ENCODE peak calls at places on chromosome 1, in five cellular contexts. B, L, M, T and S are unnamed samples.

GRCh38 chr1:43354471-43354870 is 4.3 kb upstream of the CDC20 start:
- DNase-seq in T (no peak), L (no peak), B (no peak), M (no peak), S (no peak)

GRCh38 chr1:228108055-228108690 is 926 bp downstream of the MRPL55 start:
- DNase-seq in L (no peak), T (no peak), B (no peak), M (no peak), S (no peak)

GRCh38 chr1:145961425-145962156 is 2.8 kb downstream of the ANKRD34A start:
- DNase-seq in M (peak; percentile 69), L (peak; percentile 55), T (peak; percentile 49), B (no peak), S (no peak)

GRCh38 chr1:19010995-19011696 is 54.7 kb upstream of the IFFO2 start:
- DNase-seq in L (peak; percentile 88), T (peak; percentile 89), B (peak; percentile 83), M (peak; percentile 89), S (peak; percentile 94)

GRCh38 chr1:3022976-3023375 is 1.7 kb downstream of the ACTRT2 start:
- DNase-seq in B (peak; percentile 37), L (no peak), M (no peak), T (peak; percentile 2), S (no peak)

GRCh38 chr1:167638064-167638463 is 8.0 kb downstream of the RCSD1 start:
- DNase-seq in L (no peak), T (no peak), M (no peak), B (no peak), S (no peak)

GRCh38 chr1:19752083-19752696 is 47.5 kb downstream of the TMCO4 start:
- DNase-seq in L (no peak), T (no peak), M (no peak), B (no peak), S (peak; percentile 86)

GRCh38 chr1:39213511-39214002 is 9.1 kb downstream of the MACF1 start:
- DNase-seq in B (no peak), T (no peak), L (no peak), M (no peak), S (no peak)

GRCh38 chr1:201463071-201463552 is 5.9 kb downstream of the PHLDA3 start:
- DNase-seq in B (no peak), M (no peak), L (no peak), T (peak; percentile 23), S (no peak)

GRCh38 chr1:178552856-178553255 is 39.9 kb downstream of the TEX35 start:
- DNase-seq in T (no peak), L (no peak), B (no peak), M (no peak), S (no peak)

GRCh38 chr1:87084247-87084836 is 169.9 kb downstream of the HS2ST1 start:
- DNase-seq in B (no peak), M (no peak), T (no peak), L (peak; percentile 46), S (peak; percentile 39)

GRCh38 chr1:27856561-27857343 is 15.6 kb upstream of the THEMIS2 start:
- DNase-seq in L (no peak), B (no peak), T (no peak), M (no peak), S (no peak)

GRCh38 chr1:31436596-31437432 is 23.8 kb downstream of the SERINC2 start:
- DNase-seq in M (no peak), T (no peak), L (no peak), B (no peak), S (no peak)

GRCh38 chr1:185719021-185719420 is 15.2 kb upstream of the HMCN1 start:
- DNase-seq in M (no peak), B (no peak), T (peak; percentile 17), L (no peak), S (peak; percentile 20)

GRCh38 chr1:40312238-40313205 is 4.6 kb downstream of the COL9A2 start:
- DNase-seq in M (no peak), T (no peak), B (no peak), L (peak; percentile 76), S (peak; percentile 53)

DNA sequence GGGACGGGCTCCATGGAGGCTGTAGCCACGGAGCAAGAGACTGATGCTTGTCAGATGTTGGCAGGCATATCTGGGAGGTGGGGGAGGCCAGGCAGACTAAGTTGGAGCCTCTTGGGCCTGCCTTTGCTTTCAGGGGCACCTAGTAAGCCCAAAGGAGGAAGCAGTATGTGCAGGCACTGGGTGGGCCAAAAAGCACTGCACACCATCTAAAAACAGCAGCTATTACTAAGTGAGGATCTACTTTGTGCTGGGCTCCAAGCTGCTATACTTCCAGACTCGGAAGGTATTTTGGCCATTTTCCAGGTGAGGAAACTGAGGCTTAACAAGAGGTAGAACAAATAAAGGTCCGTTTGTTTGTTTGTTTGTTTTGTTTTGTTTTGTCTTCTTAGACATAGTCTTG is 67.0 kb downstream of the EPHB2 start:
- DNase-seq in B (no peak), L (no peak), T (no peak), M (no peak), S (no peak)
- H3K4me1 ChIP-seq in B (peaks cover 12% of the 10 kb centered on the region), L (no peaks in the 10 kb centered on the region), T (no peaks in the 10 kb centered on the region), M (no peaks in the 10 kb centered on the region), S (peaks cover 3% of the 10 kb centered on the region)

GRCh38 chr1:99328171-99328570 is 63.9 kb downstream of the PLPPR4 start:
- DNase-seq in B (no peak), M (no peak), T (no peak), L (no peak), S (no peak)
- H3K4me3 ChIP-seq in B (no peak overlapping the region), M (no peak overlapping the region), T (no peak overlapping the region), L (no peak overlapping the region), S (no peak overlapping the region)

GRCh38 chr1:230414102-230414501 is 12.0 kb downstream of the PGBD5 start:
- DNase-seq in M (no peak), T (no peak), B (no peak), L (no peak), S (no peak)
- H3K27me3 ChIP-seq in M (no peaks in the 10 kb centered on the region), T (no peaks in the 10 kb centered on the region), B (no peaks in the 10 kb centered on the region), L (no peaks in the 10 kb centered on the region), S (no peaks in the 10 kb centered on the region)

GRCh38 chr1:110321846-110322245 is 17.3 kb upstream of the RBM15 start:
- DNase-seq in B (no peak), T (no peak), M (no peak), L (no peak), S (no peak)
- H3K4me1 ChIP-seq in B (no peaks in the 10 kb centered on the region), T (no peaks in the 10 kb centered on the region), M (no peaks in the 10 kb centered on the region), L (no peaks in the 10 kb centered on the region), S (no peaks in the 10 kb centered on the region)

GRCh38 chr1:235343726-235344125 is 15.4 kb downstream of the GGPS1 start:
- DNase-seq in B (no peak), L (no peak), T (no peak), M (no peak), S (no peak)

GRCh38 chr1:235342471-235342870 is 14.1 kb downstream of the GGPS1 start:
- DNase-seq in L (no peak), T (no peak), M (no peak), B (no peak), S (no peak)

GRCh38 chr1:235336903-235337302 is 8.5 kb downstream of the GGPS1 start:
- DNase-seq in T (no peak), B (no peak), L (peak; percentile 88), M (no peak), S (peak; percentile 85)

GRCh38 chr1:235342039-235342438 is 13.7 kb downstream of the GGPS1 start:
- DNase-seq in M (no peak), T (no peak), L (no peak), B (no peak), S (no peak)

DNA sequence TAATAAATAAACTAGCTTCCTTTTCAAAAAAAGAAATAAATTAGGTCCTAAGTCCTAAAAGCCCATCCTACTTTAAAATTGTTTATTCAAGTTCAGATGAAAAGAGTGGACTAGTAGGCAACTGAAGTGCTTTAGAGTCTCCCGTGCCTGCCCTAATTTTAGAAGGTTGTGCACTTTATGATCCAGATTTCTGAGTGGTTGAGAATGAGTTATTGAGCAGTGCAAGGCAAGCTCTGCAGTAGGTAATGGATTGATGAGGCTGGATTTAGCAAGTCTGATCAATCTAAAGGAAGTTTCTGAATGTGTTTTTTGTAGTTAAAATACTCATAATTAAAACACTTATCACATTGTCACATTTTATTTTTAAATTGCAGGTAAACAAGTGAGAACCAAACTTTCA is 13.0 kb downstream of the GGPS1 start:
- DNase-seq in B (no peak), L (no peak), T (no peak), M (no peak), S (no peak)
- H3K4me3 ChIP-seq in B (no peak overlapping the region), L (no peak overlapping the region), T (no peak overlapping the region), M (no peak overlapping the region), S (no peak overlapping the region)

GRCh38 chr1:214198571-214198970 is 82.4 kb upstream of the SMYD2 start:
- DNase-seq in T (no peak), L (no peak), B (no peak), M (no peak), S (no peak)
- H3K27me3 ChIP-seq in T (no peaks in the 10 kb centered on the region), L (peaks cover 9% of the 10 kb centered on the region), B (no peaks in the 10 kb centered on the region), M (no peaks in the 10 kb centered on the region), S (no peaks in the 10 kb centered on the region)

GRCh38 chr1:41650176-41650519 is 165.7 kb upstream of the EDN2 start:
- DNase-seq in M (no peak), L (peak; percentile 68), B (no peak), T (no peak), S (no peak)

GRCh38 chr1:41652346-41653124 is 168.1 kb upstream of the EDN2 start:
- DNase-seq in T (no peak), L (no peak), B (no peak), M (no peak), S (no peak)

GRCh38 chr1:41656088-41656487 is 171.6 kb upstream of the EDN2 start:
- DNase-seq in B (peak; percentile 48), L (no peak), T (no peak), M (no peak), S (no peak)

GRCh38 chr1:41655632-41656031 is 171.1 kb upstream of the EDN2 start:
- DNase-seq in M (no peak), T (no peak), L (no peak), B (peak; percentile 20), S (no peak)

DNA sequence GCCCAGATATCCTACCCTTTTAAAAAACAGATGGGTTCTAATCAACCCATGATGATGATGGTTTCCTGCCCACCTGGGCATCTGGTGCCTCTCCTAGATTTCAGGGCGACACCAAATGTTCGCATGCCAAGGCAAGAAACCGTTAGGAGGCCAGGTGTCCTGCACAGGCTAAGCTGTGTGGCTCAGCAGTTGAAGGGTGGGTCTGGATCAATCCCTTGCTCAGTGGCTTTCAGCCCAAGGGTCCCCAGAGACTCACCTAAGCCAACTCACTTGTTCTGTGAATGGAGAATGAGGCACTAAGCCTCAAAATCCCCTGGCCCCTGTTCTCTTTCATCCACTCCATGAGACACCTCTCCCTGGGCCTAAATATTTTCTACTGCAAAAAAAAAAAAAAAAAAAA is 169.1 kb upstream of the EDN2 start:
- DNase-seq in B (no peak), T (no peak), M (no peak), L (no peak), S (no peak)
- H3K4me1 ChIP-seq in B (no peaks in the 10 kb centered on the region), T (no peaks in the 10 kb centered on the region), M (no peaks in the 10 kb centered on the region), L (peaks cover 41% of the 10 kb centered on the region), S (no peaks in the 10 kb centered on the region)

DNA sequence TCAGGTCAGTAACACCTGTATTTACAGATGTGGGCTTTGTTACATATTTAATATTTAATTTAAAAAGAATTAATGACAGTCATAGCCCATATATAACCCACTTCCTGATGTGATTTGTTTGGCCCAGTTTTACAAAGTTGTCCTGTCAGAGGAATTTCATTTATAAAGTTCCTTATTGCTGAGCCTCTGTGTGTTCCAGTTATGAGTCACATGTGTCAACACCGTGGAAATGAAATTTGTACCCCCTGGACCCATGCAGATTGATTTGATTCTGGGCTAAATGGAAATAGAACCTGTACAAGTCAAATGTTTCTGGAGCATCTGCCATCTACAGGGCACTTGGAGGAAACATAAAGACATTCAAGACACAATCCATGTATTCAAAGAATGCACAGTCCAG is 149.2 kb downstream of the CACNA1E start:
- DNase-seq in L (no peak), T (no peak), B (no peak), M (no peak), S (peak; percentile 50)
- H3K4me3 ChIP-seq in L (no peak overlapping the region), T (no peak overlapping the region), B (no peak overlapping the region), M (no peak overlapping the region), S (no peak overlapping the region)